ENCODE peak calls at places on chromosome 6, in five cellular contexts. A is transverse colon, B is ovary, T is SK-N-SH, F is A549. J is an unnamed sample.

GRCh38 chr6:139927236-139927635 is 552.8 kb upstream of the CITED2 start:
- DNase-seq in A (no peak), B (no peak), T (no peak), F (no peak), J (no peak)

GRCh38 chr6:160051390-160051789 is 70.2 kb upstream of the SLC22A1 start:
- DNase-seq in A (no peak), B (no peak), T (no peak), F (no peak), J (no peak)

GRCh38 chr6:149233056-149233715 is 84.3 kb upstream of the TAB2 start:
- DNase-seq in A (no peak), B (no peak), T (no peak), F (peak), J (no peak)

GRCh38 chr6:111710439-111710838 is 104.8 kb upstream of the TRAF3IP2 start:
- DNase-seq in A (no peak), B (no peak), T (no peak), F (no peak), J (no peak)

GRCh38 chr6:158799051-158799792 is 19.9 kb downstream of the EZR start:
- DNase-seq in A (peak), B (peak), T (peak), F (no peak), J (no peak)

GRCh38 chr6:84769247-84769646 is 4.8 kb upstream of the TBX18 start:
- DNase-seq in A (no peak), B (no peak), T (no peak), F (no peak), J (no peak)

GRCh38 chr6:100880149-100880900 is 804 bp downstream of the ASCC3 start:
- DNase-seq in A (no peak), B (no peak), T (peak), F (no peak), J (no peak)

GRCh38 chr6:11209941-11210340 is 22.5 kb downstream of the NEDD9 start:
- DNase-seq in A (no peak), B (no peak), T (no peak), F (no peak), J (no peak)

GRCh38 chr6:121830759-121831158 is 395.3 kb downstream of the GJA1 start:
- DNase-seq in A (no peak), B (no peak), T (no peak), F (no peak), J (no peak)

GRCh38 chr6:18352842-18353241 is 34.3 kb upstream of the RNF144B start:
- DNase-seq in A (no peak), B (no peak), T (no peak), F (no peak), J (no peak)

GRCh38 chr6:85186546-85187170 is 263.2 kb upstream of the NT5E start:
- DNase-seq in A (no peak), B (no peak), T (no peak), F (no peak), J (no peak)

GRCh38 chr6:23173231-23173630 is 603.9 kb downstream of the HDGFL1 start:
- DNase-seq in A (no peak), B (no peak), T (no peak), F (no peak), J (no peak)

GRCh38 chr6:141809901-141810300 is 322.8 kb upstream of the GJE1 start:
- DNase-seq in A (no peak), B (no peak), T (no peak), F (no peak), J (no peak)

GRCh38 chr6:118746100-118746874 is 94.9 kb upstream of the CEP85L start:
- DNase-seq in A (peak), B (no peak), T (no peak), F (no peak), J (peak)

GRCh38 chr6:13924146-13924948 is 405 bp upstream of the RNF182 start:
- DNase-seq in A (no peak), B (peak), T (peak), F (peak), J (peak)

GRCh38 chr6:38567436-38567835 is 72.3 kb downstream of the BTBD9 start:
- DNase-seq in A (peak), B (peak), T (peak), F (no peak), J (no peak)

GRCh38 chr6:105744815-105745214 is 341.3 kb upstream of the PRDM1 start:
- DNase-seq in A (no peak), B (no peak), T (no peak), F (no peak), J (no peak)

GRCh38 chr6:116564921-116565872 is 6.1 kb upstream of the RWDD1 start:
- DNase-seq in A (no peak), B (peak), T (no peak), F (no peak), J (peak)

GRCh38 chr6:149963462-149964242 is at the start of gene ULBP1:
- DNase-seq in A (peak), B (peak), T (peak), F (peak), J (peak)

GRCh38 chr6:25981529-25982263 is 19.1 kb downstream of the TRIM38 start:
- DNase-seq in A (no peak), B (no peak), T (no peak), F (no peak), J (no peak)

GRCh38 chr6:26556263-26557070 is 18.3 kb downstream of the HMGN4 start:
- DNase-seq in A (no peak), B (peak), T (peak), F (peak), J (no peak)

GRCh38 chr6:44233560-44234100 is 10.2 kb downstream of the SLC29A1 start:
- DNase-seq in A (no peak), B (no peak), T (peak), F (no peak), J (no peak)

GRCh38 chr6:32288426-32288825 is 64.6 kb upstream of the NOTCH4 start:
- DNase-seq in A (no peak), B (no peak), T (no peak), F (no peak), J (no peak)

GRCh38 chr6:155240905-155241600 is 22.8 kb upstream of the CLDN20 start:
- DNase-seq in A (no peak), B (no peak), T (no peak), F (no peak), J (no peak)
- TF ChIP-seq EP300 in A (no peak), B (no peak), T (no peak), F (no peak), J (no peak)

DNA sequence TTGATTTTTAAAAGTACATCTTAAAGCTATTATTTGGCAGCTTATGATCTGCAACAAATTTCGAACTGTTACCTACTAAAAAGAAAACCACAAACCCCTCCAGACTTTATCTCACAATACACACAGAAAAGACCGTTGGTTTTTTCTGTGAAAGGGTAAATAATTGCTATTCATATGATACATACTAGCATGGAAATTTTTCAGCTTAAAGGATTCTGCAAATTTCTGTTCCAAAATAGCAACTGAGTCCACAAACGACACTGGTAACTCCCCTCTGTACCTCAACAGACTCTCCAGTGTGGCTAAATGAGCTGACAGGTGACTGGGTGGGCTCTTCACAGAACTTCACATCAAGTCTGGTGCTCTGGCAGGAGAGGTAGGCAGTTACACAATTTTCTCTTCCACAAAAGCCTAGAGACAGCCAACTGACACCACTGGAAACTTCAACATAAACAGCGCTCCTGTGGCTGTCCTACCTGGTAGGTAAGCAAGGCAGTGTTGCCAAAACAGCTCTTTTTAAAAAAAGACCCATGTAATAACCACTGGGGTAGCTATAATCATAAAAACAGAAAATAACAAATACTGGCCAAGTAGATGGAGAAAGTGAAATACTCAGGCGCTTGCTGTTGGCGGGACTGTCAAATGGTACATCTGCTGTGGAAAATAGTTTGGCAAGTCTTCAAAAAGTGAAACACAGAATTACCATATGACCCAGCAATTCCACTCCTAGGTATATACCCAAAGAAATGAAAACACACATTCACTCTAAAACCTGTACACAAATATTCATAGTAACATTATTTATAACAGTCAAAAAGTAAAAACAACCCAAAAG is 37.8 kb downstream of the ELOVL5 start:
- DNase-seq in A (no peak), B (no peak), T (no peak), F (no peak), J (no peak)
- TF ChIP-seq EP300 in A (no peak), B (no peak), T (no peak), F (no peak), J (no peak)

GRCh38 chr6:131631625-131632284 is 3.7 kb upstream of the MED23 start:
- DNase-seq in A (no peak), B (no peak), T (no peak), F (no peak), J (no peak)

GRCh38 chr6:131628726-131629125 is 684 bp upstream of the MED23 start:
- DNase-seq in A (no peak), B (no peak), T (no peak), F (no peak), J (no peak)

GRCh38 chr6:131629656-131630055 is 1.6 kb upstream of the MED23 start:
- DNase-seq in A (no peak), B (no peak), T (no peak), F (no peak), J (no peak)

GRCh38 chr6:131627724-131628682 is at the start of gene MED23:
- DNase-seq in A (peak), B (peak), T (peak), F (peak), J (peak)
- TF ChIP-seq EP300 in A (no peak), B (no peak), T (peak), F (no peak), J (no peak)

DNA sequence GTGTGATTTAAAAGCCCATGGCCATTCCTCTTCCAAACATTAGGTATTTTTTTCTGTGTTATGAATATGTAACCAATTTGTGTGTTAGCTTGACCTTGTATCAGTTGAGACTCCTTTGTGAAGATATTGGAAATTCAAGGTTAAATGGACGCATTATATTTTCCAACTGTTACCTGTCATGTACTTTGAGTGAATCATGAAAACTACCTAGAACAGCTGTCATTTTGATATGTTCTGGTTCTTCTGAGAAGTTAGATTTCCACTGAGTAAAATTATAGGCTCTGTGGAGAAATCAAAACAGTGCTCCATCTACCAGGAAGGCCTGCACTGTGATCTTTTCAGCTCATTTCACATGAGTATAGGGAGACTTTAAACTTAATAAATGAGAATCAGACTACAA is 470.0 kb downstream of the NKAIN2 start:
- DNase-seq in A (no peak), B (no peak), T (no peak), F (no peak), J (no peak)
- TF ChIP-seq EP300 in A (no peak), B (no peak), T (no peak), F (no peak), J (no peak)

J was measured in upper lobe of left lung.